ENCODE peak calls at places on chromosomes 1 and 21, in five cellular contexts. One of them, this sample, is unnamed.

GRCh38 chr1:165288301-165289120 is 68.0 kb downstream of the LMX1A start:
- DNase-seq in A549: peak; percentile 11
- DNase-seq in H1: no peak
- DNase-seq in HepG2: no peak
- DNase-seq in K562: no peak
- DNase-seq in this sample: no peak

GRCh38 chr1:156969496-156969895 is 49.1 kb downstream of the LRRC71 start:
- DNase-seq in A549: no peak
- DNase-seq in H1: no peak
- DNase-seq in HepG2: no peak
- DNase-seq in K562: no peak
- DNase-seq in this sample: no peak

GRCh38 chr1:101043776-101044175 is 18.2 kb upstream of the DPH5 start:
- DNase-seq in A549: no peak
- DNase-seq in H1: no peak
- DNase-seq in HepG2: no peak
- DNase-seq in K562: no peak
- DNase-seq in this sample: no peak

GRCh38 chr1:30415171-30415940 is 308.0 kb downstream of the MATN1 start:
- DNase-seq in A549: no peak
- DNase-seq in H1: peak; percentile 39
- DNase-seq in HepG2: no peak
- DNase-seq in K562: no peak
- DNase-seq in this sample: no peak

GRCh38 chr1:197838836-197839235 is 63.6 kb upstream of the DENND1B start:
- DNase-seq in A549: peak; percentile 15
- DNase-seq in H1: no peak
- DNase-seq in HepG2: no peak
- DNase-seq in K562: no peak
- DNase-seq in this sample: no peak

GRCh38 chr21:31446206-31446900 is 102.3 kb upstream of the TIAM1 start:
- DNase-seq in A549: no peak
- DNase-seq in H1: no peak
- DNase-seq in HepG2: no peak
- DNase-seq in K562: no peak
- DNase-seq in this sample: no peak

GRCh38 chr1:47592296-47592975 is 154.6 kb downstream of the FOXD2 start:
- DNase-seq in A549: no peak
- DNase-seq in H1: no peak
- DNase-seq in HepG2: no peak
- DNase-seq in K562: no peak
- DNase-seq in this sample: no peak

GRCh38 chr21:26833011-26833410 is 12.2 kb downstream of the ADAMTS1 start:
- DNase-seq in A549: no peak
- DNase-seq in H1: no peak
- DNase-seq in HepG2: no peak
- DNase-seq in K562: no peak
- DNase-seq in this sample: no peak

GRCh38 chr1:185157599-185158469 is 867 bp downstream of the SWT1 start:
- DNase-seq in A549: no peak
- DNase-seq in H1: no peak
- DNase-seq in HepG2: no peak
- DNase-seq in K562: no peak
- DNase-seq in this sample: no peak

GRCh38 chr1:97190326-97190725 is 468.7 kb downstream of the PTBP2 start:
- DNase-seq in A549: no peak
- DNase-seq in H1: no peak
- DNase-seq in HepG2: no peak
- DNase-seq in K562: no peak
- DNase-seq in this sample: no peak

GRCh38 chr1:173415490-173415889 is 61.6 kb upstream of the PRDX6 start:
- DNase-seq in A549: no peak
- DNase-seq in H1: no peak
- DNase-seq in HepG2: no peak
- DNase-seq in K562: no peak
- DNase-seq in this sample: peak; percentile 79

GRCh38 chr21:35989185-35989735 is 71.1 kb downstream of the SETD4 start:
- DNase-seq in A549: no peak
- DNase-seq in H1: no peak
- DNase-seq in HepG2: no peak
- DNase-seq in K562: no peak
- DNase-seq in this sample: no peak

GRCh38 chr1:98963359-98963758 is 41.3 kb downstream of the PLPPR5 start:
- DNase-seq in A549: no peak
- DNase-seq in H1: no peak
- DNase-seq in HepG2: no peak
- DNase-seq in K562: no peak
- DNase-seq in this sample: no peak

GRCh38 chr1:240399381-240399780 is 212.6 kb downstream of the GREM2 start:
- DNase-seq in A549: no peak
- DNase-seq in H1: no peak
- DNase-seq in HepG2: no peak
- DNase-seq in K562: no peak
- DNase-seq in this sample: no peak

GRCh38 chr1:58477390-58477789 is 69.1 kb downstream of the OMA1 start:
- DNase-seq in A549: no peak
- DNase-seq in H1: no peak
- DNase-seq in HepG2: no peak
- DNase-seq in K562: no peak
- DNase-seq in this sample: no peak

GRCh38 chr1:90838720-90839119 is 121.6 kb upstream of the BARHL2 start:
- DNase-seq in A549: no peak
- DNase-seq in H1: no peak
- DNase-seq in HepG2: no peak
- DNase-seq in K562: no peak
- DNase-seq in this sample: no peak

GRCh38 chr1:3207217-3207848 is 138.3 kb downstream of the PRDM16 start:
- DNase-seq in A549: no peak
- DNase-seq in H1: no peak
- DNase-seq in HepG2: no peak
- DNase-seq in K562: no peak
- DNase-seq in this sample: no peak

GRCh38 chr1:8455700-8456305 is 137.9 kb downstream of the SLC45A1 start:
- DNase-seq in A549: no peak
- DNase-seq in H1: no peak
- DNase-seq in HepG2: no peak
- DNase-seq in K562: no peak
- DNase-seq in this sample: no peak

GRCh38 chr1:171441278-171441677 is 44.1 kb upstream of the PRRC2C start:
- DNase-seq in A549: no peak
- DNase-seq in H1: no peak
- DNase-seq in HepG2: no peak
- DNase-seq in K562: no peak
- DNase-seq in this sample: no peak

GRCh38 chr1:40477680-40478057 is 579 bp downstream of the ZFP69 start:
- DNase-seq in A549: no peak
- DNase-seq in H1: no peak
- DNase-seq in HepG2: no peak
- DNase-seq in K562: peak; percentile 25
- DNase-seq in this sample: no peak

GRCh38 chr1:35835398-35835797 is 27.6 kb downstream of the AGO4 start:
- DNase-seq in A549: no peak
- DNase-seq in H1: no peak
- DNase-seq in HepG2: no peak
- DNase-seq in K562: no peak
- DNase-seq in this sample: no peak

GRCh38 chr1:232450626-232451025 is 179.3 kb downstream of the SIPA1L2 start:
- DNase-seq in A549: no peak
- DNase-seq in H1: no peak
- DNase-seq in HepG2: no peak
- DNase-seq in K562: no peak
- DNase-seq in this sample: no peak

GRCh38 chr1:56258395-56258794 is 321.0 kb downstream of the PLPP3 start:
- DNase-seq in A549: no peak
- DNase-seq in H1: no peak
- DNase-seq in HepG2: no peak
- DNase-seq in K562: no peak
- DNase-seq in this sample: no peak

GRCh38 chr1:21511579-21512522 is 2.6 kb downstream of the ALPL start:
- DNase-seq in A549: no peak
- DNase-seq in H1: no peak
- DNase-seq in HepG2: no peak
- DNase-seq in K562: no peak
- DNase-seq in this sample: no peak

GRCh38 chr1:240501115-240501514 is 110.8 kb downstream of the GREM2 start:
- DNase-seq in A549: no peak
- DNase-seq in H1: no peak
- DNase-seq in HepG2: no peak
- DNase-seq in K562: no peak
- DNase-seq in this sample: no peak

GRCh38 chr21:44079846-44080245 is 27.4 kb upstream of the PWP2 start:
- DNase-seq in A549: no peak
- DNase-seq in H1: no peak
- DNase-seq in HepG2: no peak
- DNase-seq in K562: no peak
- DNase-seq in this sample: no peak

GRCh38 chr1:74246266-74246665 is 11.1 kb downstream of the TNNI3K start:
- DNase-seq in A549: no peak
- DNase-seq in H1: no peak
- DNase-seq in HepG2: no peak
- DNase-seq in K562: no peak
- DNase-seq in this sample: no peak

GRCh38 chr21:22062472-22063139 is 1064.4 kb downstream of the NCAM2 start:
- DNase-seq in A549: no peak
- DNase-seq in H1: no peak
- DNase-seq in HepG2: no peak
- DNase-seq in K562: no peak
- DNase-seq in this sample: no peak

GRCh38 chr1:4673494-4673893 is 19.1 kb downstream of the AJAP1 start:
- DNase-seq in A549: no peak
- DNase-seq in H1: no peak
- DNase-seq in HepG2: no peak
- DNase-seq in K562: no peak
- DNase-seq in this sample: no peak

GRCh38 chr1:201317551-201317950 is 34.2 kb downstream of the PKP1 start:
- DNase-seq in A549: no peak
- DNase-seq in H1: no peak
- DNase-seq in HepG2: no peak
- DNase-seq in K562: no peak
- DNase-seq in this sample: no peak

GRCh38 chr1:8420318-8420717 is 102.4 kb downstream of the SLC45A1 start:
- DNase-seq in A549: no peak
- DNase-seq in H1: no peak
- DNase-seq in HepG2: peak; percentile 57
- DNase-seq in K562: no peak
- DNase-seq in this sample: no peak

GRCh38 chr1:180560868-180561600 is 2.3 kb downstream of the OVAAL start:
- DNase-seq in A549: no peak
- DNase-seq in H1: no peak
- DNase-seq in HepG2: no peak
- DNase-seq in K562: no peak
- DNase-seq in this sample: no peak

GRCh38 chr1:185369786-185370185 is 52.7 kb upstream of the IVNS1ABP start:
- DNase-seq in A549: no peak
- DNase-seq in H1: no peak
- DNase-seq in HepG2: no peak
- DNase-seq in K562: no peak
- DNase-seq in this sample: no peak

GRCh38 chr1:182495693-182496092 is 45.7 kb downstream of the RGSL1 start:
- DNase-seq in A549: no peak
- DNase-seq in H1: no peak
- DNase-seq in HepG2: no peak
- DNase-seq in K562: no peak
- DNase-seq in this sample: no peak
- TF ChIP-seq KDM1A in A549: no peak
- TF ChIP-seq KDM1A in H1: no peak
- TF ChIP-seq KDM1A in HepG2: no peak
- TF ChIP-seq KDM1A in K562: no peak
- TF ChIP-seq KDM1A in this sample: no peak

GRCh38 chr1:27418326-27418761 is 25.9 kb downstream of the GPR3 start:
- DNase-seq in A549: peak; percentile 46
- DNase-seq in H1: no peak
- DNase-seq in HepG2: no peak
- DNase-seq in K562: no peak
- DNase-seq in this sample: no peak

GRCh38 chr1:27412502-27412901 is 20.1 kb downstream of the GPR3 start:
- DNase-seq in A549: no peak
- DNase-seq in H1: no peak
- DNase-seq in HepG2: no peak
- DNase-seq in K562: no peak
- DNase-seq in this sample: no peak

GRCh38 chr1:27418786-27419185 is 26.4 kb downstream of the GPR3 start:
- DNase-seq in A549: no peak
- DNase-seq in H1: no peak
- DNase-seq in HepG2: no peak
- DNase-seq in K562: no peak
- DNase-seq in this sample: no peak

GRCh38 chr1:27413004-27413403 is 20.6 kb downstream of the GPR3 start:
- DNase-seq in A549: no peak
- DNase-seq in H1: no peak
- DNase-seq in HepG2: no peak
- DNase-seq in K562: no peak
- DNase-seq in this sample: no peak

GRCh38 chr1:27416387-27417111 is 24.1 kb downstream of the GPR3 start:
- DNase-seq in A549: no peak
- DNase-seq in H1: no peak
- DNase-seq in HepG2: peak; percentile 44
- DNase-seq in K562: peak; percentile 79
- DNase-seq in this sample: peak; percentile 70
- TF ChIP-seq KDM1A in A549: no peak
- TF ChIP-seq KDM1A in H1: no peak
- TF ChIP-seq KDM1A in HepG2: no peak
- TF ChIP-seq KDM1A in K562: no peak
- TF ChIP-seq KDM1A in this sample: no peak

DNA sequence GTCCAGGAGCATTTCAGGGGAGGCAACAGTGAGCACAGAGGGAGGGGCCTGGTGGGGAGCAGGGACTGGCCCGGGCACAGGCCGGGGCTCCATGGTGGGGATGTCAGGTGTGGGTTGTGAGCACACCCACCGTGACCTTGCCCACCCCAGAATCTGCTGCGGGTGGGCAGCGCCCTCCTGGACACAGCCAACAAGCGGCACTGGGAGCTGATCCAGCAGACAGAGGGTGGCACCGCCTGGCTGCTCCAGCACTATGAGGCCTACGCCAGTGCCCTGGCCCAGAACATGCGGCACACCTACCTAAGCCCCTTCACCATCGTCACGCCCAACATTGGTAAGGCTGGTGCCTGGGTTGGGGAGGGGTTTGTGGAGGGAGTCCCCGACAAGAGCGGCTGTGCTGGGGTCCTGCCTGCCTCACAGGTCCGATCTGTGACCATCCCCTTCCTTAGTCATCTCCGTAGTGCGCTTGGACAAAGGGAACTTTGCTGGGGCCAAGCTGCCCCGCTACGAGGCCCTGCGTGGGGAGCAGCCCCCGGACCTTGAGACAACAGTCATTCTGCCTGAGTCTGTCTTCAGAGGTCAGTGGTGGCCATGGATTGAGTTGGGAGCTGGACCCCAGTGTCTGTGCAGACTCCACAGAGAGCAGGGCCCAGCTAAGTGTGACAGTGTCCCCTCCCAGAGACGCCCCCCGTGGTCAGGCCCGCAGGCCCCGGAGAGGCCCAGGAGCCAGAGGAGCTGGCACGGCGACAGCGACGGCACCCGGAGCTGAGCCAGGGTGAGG is 14.3 kb downstream of the PSRC1 start:
- DNase-seq in A549: no peak
- DNase-seq in H1: no peak
- DNase-seq in HepG2: no peak
- DNase-seq in K562: no peak
- DNase-seq in this sample: no peak
- TF ChIP-seq KDM1A in A549: no peak
- TF ChIP-seq KDM1A in H1: no peak
- TF ChIP-seq KDM1A in HepG2: no peak
- TF ChIP-seq KDM1A in K562: no peak
- TF ChIP-seq KDM1A in this sample: no peak

GRCh38 chr1:206030714-206031113 is 7.0 kb upstream of the CTSE start:
- DNase-seq in A549: peak; percentile 58
- DNase-seq in H1: peak; percentile 70
- DNase-seq in HepG2: peak; percentile 87
- DNase-seq in K562: peak; percentile 43
- DNase-seq in this sample: peak; percentile 66
- TF ChIP-seq KDM1A in A549: no peak
- TF ChIP-seq KDM1A in H1: no peak
- TF ChIP-seq KDM1A in HepG2: no peak
- TF ChIP-seq KDM1A in K562: no peak
- TF ChIP-seq KDM1A in this sample: no peak